ENCODE peak calls at places on chromosomes 2 and 18, in eight cellular contexts. I is heart left ventricle; D is retina; F is activated T-helper 9 cell treated with anti-CD3 and anti-CD28 coated beads, Interleukin-2, amount 50 U/mL, for 16 hours; X is T-cell; Y is progenitor cell of endocrine pancreas; K is NCI-H1417; J is ACHN. G is an unnamed sample.

GRCh38 chr2:74843371-74844298 is 9.7 kb downstream of the HK2 start:
- DNase-seq in K (no peak), D (no peak), F (peak; percentile 5), Y (no peak), J (peak; percentile 81), I (no peak), X (no peak), G (no peak)

GRCh38 chr2:209519911-209520310 is 96.1 kb downstream of the MAP2 start:
- DNase-seq in X (no peak), K (peak; percentile 87), J (no peak), I (no peak), D (peak; percentile 25), Y (no peak), F (no peak), G (no peak)

GRCh38 chr2:11250400-11251277 is 93.8 kb downstream of the ROCK2 start:
- DNase-seq in F (no peak), J (no peak), I (no peak), K (no peak), Y (no peak), X (no peak), D (no peak), G (no peak)

GRCh38 chr18:22796069-22796468 is 137.1 kb upstream of the RBBP8 start:
- DNase-seq in X (no peak), F (no peak), Y (no peak), J (no peak), I (no peak), D (no peak), K (no peak), G (no peak)

GRCh38 chr2:135245055-135245454 is 193.0 kb downstream of the RAB3GAP1 start:
- DNase-seq in D (no peak), Y (no peak), J (no peak), I (no peak), K (peak; percentile 72), F (no peak), X (no peak), G (no peak)

GRCh38 chr18:31268985-31269406 is 49.0 kb upstream of the DSG1 start:
- DNase-seq in Y (no peak), D (no peak), F (no peak), X (no peak), I (no peak), K (peak; percentile 6), J (no peak), G (no peak)

GRCh38 chr18:48706630-48707206 is 167.9 kb downstream of the CTIF start:
- DNase-seq in K (no peak), F (no peak), X (no peak), J (no peak), D (no peak), Y (no peak), I (peak; percentile 31), G (no peak)

GRCh38 chr2:222837643-222838056 is 23.2 kb upstream of the ACSL3 start:
- DNase-seq in Y (no peak), F (no peak), K (no peak), J (no peak), I (no peak), D (no peak), X (no peak), G (no peak)

GRCh38 chr2:84302513-84303412 is 156.3 kb downstream of the SUCLG1 start:
- DNase-seq in Y (peak; percentile 35), J (peak; percentile 63), X (no peak), I (no peak), D (peak; percentile 75), F (no peak), K (peak; percentile 73), G (peak; percentile 52)

GRCh38 chr2:121748202-121748601 is 7.2 kb upstream of the TSN start:
- DNase-seq in J (no peak), Y (no peak), F (no peak), K (no peak), D (no peak), I (no peak), X (no peak), G (no peak)

GRCh38 chr2:189002079-189002478 is 27.9 kb downstream of the COL3A1 start:
- DNase-seq in X (no peak), J (no peak), D (no peak), F (no peak), Y (no peak), I (no peak), K (no peak), G (no peak)

GRCh38 chr2:165289069-165289468 is 49.9 kb downstream of the SCN2A start:
- DNase-seq in Y (no peak), K (no peak), D (no peak), J (no peak), X (no peak), F (no peak), I (no peak), G (no peak)

GRCh38 chr18:47936975-47937374 is 6.5 kb upstream of the SMAD2 start:
- DNase-seq in F (no peak), X (no peak), I (no peak), J (no peak), D (no peak), Y (no peak), K (no peak), G (no peak)

GRCh38 chr2:54572262-54572635 is 116.1 kb downstream of the SPTBN1 start:
- DNase-seq in F (no peak), X (no peak), K (peak; percentile 71), D (no peak), I (no peak), Y (no peak), J (peak; percentile 75), G (no peak)

GRCh38 chr2:28437142-28437835 is 44.6 kb downstream of the FOSL2 start:
- DNase-seq in F (no peak), I (no peak), X (no peak), Y (no peak), K (no peak), D (no peak), J (no peak), G (no peak)

GRCh38 chr2:12440731-12441130 is 276.0 kb upstream of the TRIB2 start:
- DNase-seq in J (no peak), D (no peak), F (no peak), Y (no peak), X (no peak), I (no peak), K (no peak), G (no peak)

GRCh38 chr2:126864861-126865260 is 33.8 kb upstream of the TEX51 start:
- DNase-seq in X (no peak), J (peak; percentile 19), D (no peak), I (no peak), F (no peak), K (no peak), Y (no peak), G (no peak)

GRCh38 chr2:149690825-149691224 is 103.2 kb upstream of the MMADHC start:
- DNase-seq in X (no peak), Y (no peak), J (no peak), D (no peak), K (no peak), I (no peak), F (no peak), G (no peak)

GRCh38 chr18:37252854-37253396 is 312.7 kb downstream of the CELF4 start:
- DNase-seq in J (no peak), F (no peak), K (no peak), I (peak; percentile 20), X (no peak), Y (no peak), D (no peak), G (no peak)

GRCh38 chr2:239157766-239158165 is 243.1 kb downstream of the HDAC4 start:
- DNase-seq in X (no peak), D (no peak), Y (no peak), J (peak; percentile 61), K (no peak), F (no peak), I (peak; percentile 60), G (no peak)

GRCh38 chr2:133504566-133505505 is 63.4 kb downstream of the NCKAP5 start:
- DNase-seq in J (peak; percentile 8), K (no peak), I (peak; percentile 66), X (no peak), D (no peak), Y (no peak), F (no peak), G (no peak)

GRCh38 chr2:2647156-2647555 is 316.1 kb upstream of the MYT1L start:
- DNase-seq in J (peak; percentile 57), D (no peak), F (no peak), Y (no peak), X (no peak), I (no peak), K (no peak), G (no peak)

GRCh38 chr2:80461505-80462197 is 157.1 kb upstream of the LRRTM1 start:
- DNase-seq in Y (no peak), F (no peak), D (no peak), I (no peak), J (no peak), K (no peak), X (no peak), G (no peak)